ENCODE peak calls at places on chromosomes 2 and 18, in four cellular contexts. One of them, this sample, is unnamed.

GRCh38 chr2:38120829-38121228 is 44.9 kb upstream of the CYP1B1 start:
- DNase-seq in stomach: no peak
- DNase-seq in fibroblast of mammary gland: no peak
- DNase-seq in A549: no peak
- DNase-seq in this sample: no peak

GRCh38 chr2:201450910-201451329 is 338 bp downstream of the TRAK2 start:
- DNase-seq in A549: no peak
- DNase-seq in stomach: no peak
- DNase-seq in fibroblast of mammary gland: peak; percentile 47
- DNase-seq in this sample: peak; percentile 59

GRCh38 chr2:173854840-173855239 is 110.3 kb downstream of the SP3 start:
- DNase-seq in A549: no peak
- DNase-seq in stomach: no peak
- DNase-seq in fibroblast of mammary gland: peak; percentile 75
- DNase-seq in this sample: peak; percentile 48

GRCh38 chr2:240602266-240603050 is 15.9 kb downstream of the CAPN10 start:
- DNase-seq in stomach: no peak
- DNase-seq in A549: no peak
- DNase-seq in fibroblast of mammary gland: no peak
- DNase-seq in this sample: no peak

GRCh38 chr2:172712251-172712650 is 23.4 kb upstream of the RAPGEF4 start:
- DNase-seq in A549: no peak
- DNase-seq in fibroblast of mammary gland: no peak
- DNase-seq in stomach: no peak
- DNase-seq in this sample: no peak

GRCh38 chr2:42191285-42192009 is 22.3 kb downstream of the EML4 start:
- DNase-seq in fibroblast of mammary gland: no peak
- DNase-seq in A549: peak; percentile 65
- DNase-seq in stomach: no peak
- DNase-seq in this sample: no peak

GRCh38 chr2:226447896-226448295 is 351.7 kb downstream of the IRS1 start:
- DNase-seq in fibroblast of mammary gland: peak; percentile 47
- DNase-seq in stomach: no peak
- DNase-seq in A549: no peak
- DNase-seq in this sample: peak; percentile 51

GRCh38 chr2:237201461-237202287 is 116.0 kb downstream of the COPS8 start:
- DNase-seq in stomach: peak; percentile 25
- DNase-seq in A549: peak; percentile 40
- DNase-seq in fibroblast of mammary gland: peak; percentile 99
- DNase-seq in this sample: peak; percentile 99

GRCh38 chr2:144449028-144449406 is 70.9 kb downstream of the ZEB2 start:
- DNase-seq in A549: peak; percentile 7
- DNase-seq in stomach: no peak
- DNase-seq in fibroblast of mammary gland: no peak
- DNase-seq in this sample: no peak

GRCh38 chr2:121210691-121211090 is 74.3 kb downstream of the TFCP2L1 start:
- DNase-seq in fibroblast of mammary gland: no peak
- DNase-seq in A549: peak; percentile 54
- DNase-seq in stomach: peak; percentile 93
- DNase-seq in this sample: no peak

GRCh38 chr18:21241224-21242131 is 554 bp upstream of the GREB1L start:
- DNase-seq in A549: no peak
- DNase-seq in fibroblast of mammary gland: peak; percentile 21
- DNase-seq in stomach: no peak
- DNase-seq in this sample: no peak

GRCh38 chr2:17035010-17035409 is 369.4 kb upstream of the CYRIA start:
- DNase-seq in stomach: no peak
- DNase-seq in fibroblast of mammary gland: peak; percentile 3
- DNase-seq in A549: no peak
- DNase-seq in this sample: peak; percentile 45

GRCh38 chr2:30722936-30723725 is 84.1 kb downstream of the CAPN13 start:
- DNase-seq in A549: no peak
- DNase-seq in stomach: peak; percentile 20
- DNase-seq in fibroblast of mammary gland: no peak
- DNase-seq in this sample: no peak

GRCh38 chr2:236179653-236180500 is 11.7 kb upstream of the GBX2 start:
- DNase-seq in A549: peak; percentile 23
- DNase-seq in fibroblast of mammary gland: no peak
- DNase-seq in stomach: no peak
- DNase-seq in this sample: no peak

GRCh38 chr2:19207452-19207851 is 151.0 kb downstream of the OSR1 start:
- DNase-seq in A549: no peak
- DNase-seq in stomach: no peak
- DNase-seq in fibroblast of mammary gland: no peak
- DNase-seq in this sample: peak; percentile 38

GRCh38 chr18:77191241-77191751 is 58.4 kb upstream of the GALR1 start:
- DNase-seq in stomach: no peak
- DNase-seq in fibroblast of mammary gland: peak; percentile 91
- DNase-seq in A549: no peak
- DNase-seq in this sample: peak; percentile 52

GRCh38 chr2:46970334-46971288 is 55.0 kb upstream of the MCFD2 start:
- DNase-seq in A549: peak; percentile 90
- DNase-seq in fibroblast of mammary gland: peak; percentile 79
- DNase-seq in stomach: peak; percentile 79
- DNase-seq in this sample: peak; percentile 46

GRCh38 chr2:17171446-17172049 is 346.7 kb downstream of the RAD51AP2 start:
- DNase-seq in A549: peak; percentile 45
- DNase-seq in fibroblast of mammary gland: peak; percentile 5
- DNase-seq in stomach: peak; percentile 27
- DNase-seq in this sample: peak; percentile 39

GRCh38 chr2:189437931-189438330 is 3.3 kb upstream of the WDR75 start:
- DNase-seq in stomach: no peak
- DNase-seq in fibroblast of mammary gland: no peak
- DNase-seq in A549: no peak
- DNase-seq in this sample: no peak

GRCh38 chr2:60804473-60804872 is 48.4 kb downstream of the PAPOLG start:
- DNase-seq in stomach: no peak
- DNase-seq in fibroblast of mammary gland: no peak
- DNase-seq in A549: no peak
- DNase-seq in this sample: no peak

GRCh38 chr2:219398721-219399333 is 11.1 kb upstream of the DNPEP start:
- DNase-seq in fibroblast of mammary gland: no peak
- DNase-seq in stomach: no peak
- DNase-seq in A549: peak; percentile 82
- DNase-seq in this sample: no peak

GRCh38 chr18:74745658-74746403 is 148.2 kb downstream of the ZNF407 start:
- DNase-seq in stomach: no peak
- DNase-seq in fibroblast of mammary gland: peak; percentile 68
- DNase-seq in A549: peak; percentile 56
- DNase-seq in this sample: peak; percentile 63

GRCh38 chr18:10166164-10166807 is 252.5 kb downstream of the VAPA start:
- DNase-seq in A549: no peak
- DNase-seq in fibroblast of mammary gland: no peak
- DNase-seq in stomach: no peak
- DNase-seq in this sample: no peak

GRCh38 chr2:133062946-133063345 is 392.9 kb upstream of the LYPD1 start:
- DNase-seq in stomach: no peak
- DNase-seq in fibroblast of mammary gland: no peak
- DNase-seq in A549: no peak
- DNase-seq in this sample: no peak

DNA sequence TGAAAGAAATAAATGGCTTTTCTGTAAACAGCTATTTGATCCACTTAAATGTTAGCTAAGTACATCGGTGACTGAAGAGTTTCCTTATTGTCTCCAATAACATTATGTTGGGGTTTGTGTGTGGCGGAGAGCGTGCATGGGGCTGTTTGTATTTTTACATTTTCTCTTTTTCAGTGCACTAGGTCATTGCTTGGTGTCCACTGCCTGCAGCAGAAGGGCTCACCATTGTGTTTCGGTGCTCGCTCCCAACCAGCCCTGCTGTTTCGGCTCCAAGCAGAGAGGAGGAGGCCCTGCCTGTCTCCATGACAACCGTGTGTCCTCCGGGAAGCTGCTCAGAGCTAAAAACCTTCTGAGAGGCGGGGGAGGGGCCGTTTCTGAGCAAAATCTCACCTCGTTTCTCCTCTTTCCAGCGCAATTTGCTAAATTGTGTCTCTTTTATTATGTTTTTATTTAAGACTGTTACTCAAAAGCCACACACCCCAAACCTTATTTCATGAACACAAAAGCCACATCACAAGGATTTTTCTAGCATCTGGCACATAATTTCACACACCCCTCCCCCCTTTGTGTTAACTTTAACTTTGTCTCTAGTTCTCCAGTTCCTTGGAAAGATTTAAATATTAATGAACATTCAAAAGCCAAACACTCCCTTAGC is 112.8 kb upstream of the SLC38A11 start:
- DNase-seq in A549: peak; percentile 75
- DNase-seq in stomach: no peak
- DNase-seq in fibroblast of mammary gland: peak; percentile 20
- DNase-seq in this sample: peak; percentile 76
- H3K4me3 ChIP-seq in A549: peak overlapping the region; percentile 35
- H3K4me3 ChIP-seq in stomach: no peak overlapping the region
- H3K4me3 ChIP-seq in fibroblast of mammary gland: no peak overlapping the region
- H3K4me3 ChIP-seq in this sample: peak overlapping the region; percentile 21

DNA sequence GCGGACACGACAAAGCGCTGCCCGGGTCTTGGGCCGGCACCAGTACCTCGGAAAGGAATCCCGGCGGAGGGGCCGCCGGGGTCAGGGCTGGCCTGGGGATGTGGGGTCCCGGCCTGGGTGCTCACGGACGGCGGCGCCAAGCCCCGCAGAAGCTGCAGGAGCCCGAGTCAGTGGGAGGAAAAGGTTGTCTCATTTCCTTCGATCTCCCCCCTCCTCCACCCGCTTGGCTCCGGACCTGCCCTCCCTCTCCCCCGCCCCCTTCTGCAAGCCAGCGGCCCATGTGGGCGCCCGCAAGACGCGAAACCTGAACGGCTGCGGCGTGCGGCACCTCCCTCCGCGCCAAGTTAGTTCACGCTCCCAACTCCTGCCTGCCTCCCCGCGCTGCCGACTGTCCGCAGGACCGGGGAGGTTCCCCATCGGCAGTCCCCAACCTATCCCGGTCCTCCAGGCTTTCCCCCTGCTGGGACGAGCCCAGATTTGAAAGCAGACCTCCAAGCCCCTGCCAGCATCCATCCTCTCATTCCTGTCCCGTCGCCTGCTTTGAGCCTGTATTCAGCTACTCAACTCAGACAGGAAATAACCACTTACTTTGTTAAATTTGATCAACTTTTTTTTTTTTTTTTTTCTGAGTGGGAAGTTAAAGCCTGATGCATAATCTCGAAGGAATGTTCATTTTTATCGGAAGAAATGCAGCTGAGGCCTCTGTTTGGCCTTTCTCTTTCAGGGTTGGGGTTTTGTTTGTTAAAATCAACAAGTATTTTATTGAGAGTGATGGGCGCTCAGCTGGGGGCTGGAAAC is at the start of gene EVA1A:
- DNase-seq in fibroblast of mammary gland: peak; percentile 74
- DNase-seq in stomach: no peak
- DNase-seq in A549: peak; percentile 33
- DNase-seq in this sample: peak; percentile 90
- H3K4me3 ChIP-seq in fibroblast of mammary gland: peak within 1 kb of the TSS; percentile 84
- H3K4me3 ChIP-seq in stomach: peak within 1 kb of the TSS; percentile 60
- H3K4me3 ChIP-seq in A549: peak within 1 kb of the TSS; percentile 70
- H3K4me3 ChIP-seq in this sample: peak within 1 kb of the TSS; percentile 73

DNA sequence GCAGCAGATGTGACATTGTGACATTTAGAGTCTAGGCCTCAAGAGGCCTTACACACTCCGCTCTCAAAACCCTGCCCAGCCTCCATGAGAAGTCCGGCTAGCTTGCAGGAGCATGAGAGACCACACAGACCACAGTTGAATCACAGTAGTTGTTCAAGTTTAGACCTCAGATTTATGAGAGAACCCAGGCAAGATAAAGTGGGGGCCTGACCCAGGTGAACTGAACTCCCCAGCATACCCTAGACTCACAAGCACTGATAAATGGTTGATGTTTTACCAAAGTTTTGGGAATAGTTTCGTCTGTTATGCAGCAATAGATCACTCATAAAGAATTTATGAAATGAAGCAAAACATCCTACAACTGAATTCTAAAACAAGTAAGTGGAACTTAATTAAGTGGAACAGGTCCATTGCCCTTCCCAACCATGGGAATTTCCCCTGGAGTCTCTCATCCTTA is 4.7 kb upstream of the STAT1 start:
- DNase-seq in fibroblast of mammary gland: no peak
- DNase-seq in A549: no peak
- DNase-seq in stomach: no peak
- DNase-seq in this sample: no peak
- H3K4me3 ChIP-seq in fibroblast of mammary gland: no peak overlapping the region
- H3K4me3 ChIP-seq in A549: no peak overlapping the region
- H3K4me3 ChIP-seq in stomach: no peak overlapping the region
- H3K4me3 ChIP-seq in this sample: no peak overlapping the region

GRCh38 chr18:29181151-29181901 is 1004.4 kb upstream of the CDH2 start:
- DNase-seq in A549: peak; percentile 15
- DNase-seq in stomach: no peak
- DNase-seq in fibroblast of mammary gland: peak; percentile 97
- DNase-seq in this sample: peak; percentile 95
- H3K4me3 ChIP-seq in A549: no peak overlapping the region
- H3K4me3 ChIP-seq in stomach: no peak overlapping the region
- H3K4me3 ChIP-seq in fibroblast of mammary gland: no peak overlapping the region
- H3K4me3 ChIP-seq in this sample: no peak overlapping the region

GRCh38 chr2:195656131-195656858 is 731 bp upstream of the SLC39A10 start:
- DNase-seq in A549: no peak
- DNase-seq in fibroblast of mammary gland: no peak
- DNase-seq in stomach: no peak
- DNase-seq in this sample: no peak
- H3K4me3 ChIP-seq in A549: peak overlapping the region; percentile 42
- H3K4me3 ChIP-seq in fibroblast of mammary gland: peak overlapping the region; percentile 81
- H3K4me3 ChIP-seq in stomach: peak overlapping the region; percentile 90
- H3K4me3 ChIP-seq in this sample: peak overlapping the region; percentile 89

GRCh38 chr2:241882090-241882625 is 12.6 kb downstream of the RTP5 start:
- DNase-seq in fibroblast of mammary gland: peak; percentile 29
- DNase-seq in A549: no peak
- DNase-seq in stomach: peak; percentile 44
- DNase-seq in this sample: no peak
- H3K4me3 ChIP-seq in fibroblast of mammary gland: peak overlapping the region; percentile 3
- H3K4me3 ChIP-seq in A549: peak overlapping the region; percentile 75
- H3K4me3 ChIP-seq in stomach: peak overlapping the region; percentile 69
- H3K4me3 ChIP-seq in this sample: peak overlapping the region; percentile 4